ENCODE peak calls at places on chromosomes 2 and 18, in four cellular contexts. One of them, this sample, is unnamed.

GRCh38 chr2:5984946-5985345 is 292.8 kb downstream of the SOX11 start:
- DNase-seq in hepatocyte: no peak
- DNase-seq in OCI-LY7: no peak
- DNase-seq in DND-41: no peak
- DNase-seq in this sample: no peak

GRCh38 chr18:7147399-7147798 is 29.8 kb upstream of the LAMA1 start:
- DNase-seq in hepatocyte: peak
- DNase-seq in OCI-LY7: no peak
- DNase-seq in DND-41: no peak
- DNase-seq in this sample: no peak

GRCh38 chr2:227473019-227473461 is 1.1 kb downstream of the AGFG1 start:
- DNase-seq in hepatocyte: no peak
- DNase-seq in OCI-LY7: no peak
- DNase-seq in DND-41: no peak
- DNase-seq in this sample: no peak

GRCh38 chr2:12819098-12819465 is 102.3 kb downstream of the TRIB2 start:
- DNase-seq in hepatocyte: peak
- DNase-seq in OCI-LY7: no peak
- DNase-seq in DND-41: no peak
- DNase-seq in this sample: no peak

GRCh38 chr18:48803518-48803917 is 147.2 kb downstream of the SMAD7 start:
- DNase-seq in hepatocyte: no peak
- DNase-seq in OCI-LY7: no peak
- DNase-seq in DND-41: no peak
- DNase-seq in this sample: no peak

GRCh38 chr2:170492010-170492409 is 223.1 kb upstream of the SP5 start:
- DNase-seq in hepatocyte: no peak
- DNase-seq in OCI-LY7: no peak
- DNase-seq in DND-41: no peak
- DNase-seq in this sample: no peak

GRCh38 chr2:70607121-70607551 is 53.5 kb upstream of the TGFA start:
- DNase-seq in hepatocyte: no peak
- DNase-seq in OCI-LY7: no peak
- DNase-seq in DND-41: no peak
- DNase-seq in this sample: no peak

GRCh38 chr2:21256006-21256405 is 132.2 kb downstream of the TDRD15 start:
- DNase-seq in hepatocyte: no peak
- DNase-seq in OCI-LY7: peak
- DNase-seq in DND-41: no peak
- DNase-seq in this sample: peak

GRCh38 chr18:45165871-45166270 is 449.4 kb upstream of the SLC14A2 start:
- DNase-seq in hepatocyte: no peak
- DNase-seq in OCI-LY7: no peak
- DNase-seq in DND-41: no peak
- DNase-seq in this sample: no peak

GRCh38 chr2:185144159-185144919 is 546.0 kb downstream of the ZNF804A start:
- DNase-seq in hepatocyte: no peak
- DNase-seq in OCI-LY7: no peak
- DNase-seq in DND-41: no peak
- DNase-seq in this sample: no peak

GRCh38 chr18:47618758-47619157 is 311.7 kb downstream of the SMAD2 start:
- DNase-seq in hepatocyte: no peak
- DNase-seq in OCI-LY7: no peak
- DNase-seq in DND-41: no peak
- DNase-seq in this sample: no peak

GRCh38 chr2:154681741-154682140 is 16.8 kb upstream of the KCNJ3 start:
- DNase-seq in hepatocyte: no peak
- DNase-seq in OCI-LY7: no peak
- DNase-seq in DND-41: no peak
- DNase-seq in this sample: no peak

GRCh38 chr2:209208211-209208610 is 215.6 kb upstream of the MAP2 start:
- DNase-seq in hepatocyte: peak
- DNase-seq in OCI-LY7: peak
- DNase-seq in DND-41: no peak
- DNase-seq in this sample: peak

GRCh38 chr2:176158306-176158643 is 1.2 kb downstream of the HOXD3 start:
- DNase-seq in hepatocyte: no peak
- DNase-seq in OCI-LY7: no peak
- DNase-seq in DND-41: no peak
- DNase-seq in this sample: no peak

GRCh38 chr18:5238371-5238758 is 41.3 kb upstream of the AKAIN1 start:
- DNase-seq in hepatocyte: peak
- DNase-seq in OCI-LY7: peak
- DNase-seq in DND-41: peak
- DNase-seq in this sample: peak

GRCh38 chr2:11343626-11344341 is 652 bp downstream of the ROCK2 start:
- DNase-seq in hepatocyte: peak
- DNase-seq in OCI-LY7: peak
- DNase-seq in DND-41: peak
- DNase-seq in this sample: peak

GRCh38 chr2:102052367-102052764 is 60.6 kb downstream of the IL1R2 start:
- DNase-seq in hepatocyte: no peak
- DNase-seq in OCI-LY7: no peak
- DNase-seq in DND-41: no peak
- DNase-seq in this sample: no peak

GRCh38 chr18:76404345-76404831 is 90.7 kb downstream of the ZNF516 start:
- DNase-seq in hepatocyte: no peak
- DNase-seq in OCI-LY7: no peak
- DNase-seq in DND-41: no peak
- DNase-seq in this sample: no peak

GRCh38 chr18:36592282-36592681 is 236.5 kb downstream of the TPGS2 start:
- DNase-seq in hepatocyte: no peak
- DNase-seq in OCI-LY7: no peak
- DNase-seq in DND-41: no peak
- DNase-seq in this sample: no peak

GRCh38 chr18:24227976-24228660 is 89.3 kb downstream of the CABYR start:
- DNase-seq in hepatocyte: no peak
- DNase-seq in OCI-LY7: no peak
- DNase-seq in DND-41: no peak
- DNase-seq in this sample: no peak

GRCh38 chr18:54232485-54233227 is 8.2 kb upstream of the MBD2 start:
- DNase-seq in hepatocyte: no peak
- DNase-seq in OCI-LY7: no peak
- DNase-seq in DND-41: no peak
- DNase-seq in this sample: no peak

GRCh38 chr2:174085781-174086180 is 120.6 kb upstream of the SP3 start:
- DNase-seq in hepatocyte: no peak
- DNase-seq in OCI-LY7: no peak
- DNase-seq in DND-41: no peak
- DNase-seq in this sample: no peak

GRCh38 chr2:7190587-7191320 is 273.5 kb downstream of the RNF144A start:
- DNase-seq in hepatocyte: no peak
- DNase-seq in OCI-LY7: no peak
- DNase-seq in DND-41: no peak
- DNase-seq in this sample: no peak

GRCh38 chr2:230930149-230930780 is 5.2 kb upstream of the GPR55 start:
- DNase-seq in hepatocyte: no peak
- DNase-seq in OCI-LY7: no peak
- DNase-seq in DND-41: no peak
- DNase-seq in this sample: no peak

GRCh38 chr2:119660343-119660658 is 18.7 kb upstream of the TMEM177 start:
- DNase-seq in hepatocyte: no peak
- DNase-seq in OCI-LY7: no peak
- DNase-seq in DND-41: no peak
- DNase-seq in this sample: no peak
- H2AFZ ChIP-seq in hepatocyte: no peak
- H2AFZ ChIP-seq in OCI-LY7: no peak
- H2AFZ ChIP-seq in DND-41: no peak
- H2AFZ ChIP-seq in this sample: no peak

DNA sequence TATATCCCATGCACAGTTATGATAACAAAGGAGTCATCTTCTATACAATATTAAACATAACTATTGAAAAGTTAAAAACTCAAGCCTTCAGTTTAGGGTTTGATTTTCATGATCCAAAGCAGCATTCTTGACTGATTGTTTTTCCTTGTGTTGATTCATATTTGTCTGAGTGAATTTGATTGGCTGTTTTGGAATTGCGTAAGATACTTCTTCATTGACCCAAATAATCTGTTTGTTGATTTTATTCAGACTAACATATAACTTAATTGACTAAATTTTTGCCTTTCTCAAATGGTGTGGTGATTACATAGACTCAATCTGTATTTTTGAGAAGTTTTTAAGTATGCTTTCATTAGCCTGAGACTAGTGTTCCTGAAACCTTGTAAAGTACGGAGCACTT is 305.7 kb upstream of the TNP1 start:
- DNase-seq in hepatocyte: no peak
- DNase-seq in OCI-LY7: no peak
- DNase-seq in DND-41: no peak
- DNase-seq in this sample: no peak
- TF ChIP-seq CTCF in hepatocyte: no peak
- TF ChIP-seq CTCF in OCI-LY7: no peak
- TF ChIP-seq CTCF in DND-41: no peak
- TF ChIP-seq CTCF in this sample: no peak

GRCh38 chr2:161419338-161419965 is 3.4 kb downstream of the TBR1 start:
- DNase-seq in hepatocyte: no peak
- DNase-seq in OCI-LY7: no peak
- DNase-seq in DND-41: no peak
- DNase-seq in this sample: no peak
- H3K4me3 ChIP-seq in hepatocyte: no peak
- H3K4me3 ChIP-seq in OCI-LY7: no peak
- H3K4me3 ChIP-seq in DND-41: no peak
- H3K4me3 ChIP-seq in this sample: no peak

GRCh38 chr2:83017366-83018090 is 1441.6 kb downstream of the SUCLG1 start:
- DNase-seq in hepatocyte: no peak
- DNase-seq in OCI-LY7: no peak
- DNase-seq in DND-41: no peak
- DNase-seq in this sample: no peak
- H2AFZ ChIP-seq in hepatocyte: no peak
- H2AFZ ChIP-seq in OCI-LY7: no peak
- H2AFZ ChIP-seq in DND-41: no peak
- H2AFZ ChIP-seq in this sample: no peak

DNA sequence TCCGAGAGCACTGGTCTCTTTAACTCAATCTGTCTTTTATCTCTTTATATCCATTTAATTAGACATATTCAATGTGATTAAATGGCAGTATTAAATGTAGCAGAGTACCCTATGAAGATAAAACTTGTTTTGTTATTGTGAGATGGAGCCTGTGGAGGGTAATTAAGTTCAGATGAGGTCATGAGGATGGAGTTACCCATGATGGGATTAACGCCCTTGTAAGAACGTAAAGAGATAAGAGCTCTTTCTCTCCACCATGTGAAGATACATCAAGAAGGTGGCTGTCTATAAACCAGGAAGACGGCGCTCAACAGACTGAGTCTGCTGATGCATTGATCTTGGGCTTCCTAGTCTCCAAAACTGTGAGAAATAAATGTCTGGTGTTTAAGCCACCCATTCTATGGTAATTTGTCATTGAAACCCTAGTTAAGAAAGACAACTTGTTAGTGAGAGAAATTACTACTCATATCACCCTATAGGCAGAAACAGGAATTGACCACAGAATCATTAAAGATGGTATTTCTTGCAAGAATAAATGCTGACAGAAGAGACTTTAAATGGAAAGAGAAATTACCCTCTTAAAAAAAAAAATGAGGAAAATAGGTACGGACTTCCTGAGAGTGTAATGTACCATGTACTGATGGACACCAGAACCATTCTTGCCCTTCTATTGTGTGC is 738.7 kb upstream of the CHAC2 start:
- DNase-seq in hepatocyte: no peak
- DNase-seq in OCI-LY7: no peak
- DNase-seq in DND-41: no peak
- DNase-seq in this sample: no peak
- TF ChIP-seq CTCF in hepatocyte: no peak
- TF ChIP-seq CTCF in OCI-LY7: no peak
- TF ChIP-seq CTCF in DND-41: no peak
- TF ChIP-seq CTCF in this sample: no peak

GRCh38 chr2:14417586-14417985 is 214.9 kb upstream of the LRATD1 start:
- DNase-seq in hepatocyte: no peak
- DNase-seq in OCI-LY7: no peak
- DNase-seq in DND-41: no peak
- DNase-seq in this sample: no peak
- H3K4me3 ChIP-seq in hepatocyte: no peak
- H3K4me3 ChIP-seq in OCI-LY7: no peak
- H3K4me3 ChIP-seq in DND-41: no peak
- H3K4me3 ChIP-seq in this sample: no peak

DNA sequence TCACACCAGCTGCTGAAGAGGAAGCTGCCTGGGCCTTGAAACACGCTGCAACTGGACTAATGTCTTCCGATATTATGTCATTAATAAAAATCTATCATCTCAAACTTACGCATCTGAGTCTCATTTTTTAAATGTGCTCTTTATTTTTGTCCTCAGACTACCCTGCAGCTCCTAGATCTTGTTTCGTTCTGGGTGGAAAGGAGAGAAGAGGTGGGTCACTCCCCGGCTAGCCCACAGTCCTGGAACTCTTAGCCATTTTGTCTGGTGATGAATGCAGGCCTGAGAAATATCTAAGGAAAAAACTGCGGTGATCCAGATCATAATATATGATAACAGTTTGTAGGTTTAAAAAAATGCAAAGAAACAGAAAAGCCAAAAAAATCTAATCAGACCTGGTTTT is 73.3 kb downstream of the TXNL1 start:
- DNase-seq in hepatocyte: no peak
- DNase-seq in OCI-LY7: no peak
- DNase-seq in DND-41: no peak
- DNase-seq in this sample: no peak
- H2AFZ ChIP-seq in hepatocyte: no peak
- H2AFZ ChIP-seq in OCI-LY7: no peak
- H2AFZ ChIP-seq in DND-41: no peak
- H2AFZ ChIP-seq in this sample: no peak

GRCh38 chr2:159285929-159286708 is at the start of gene WDSUB1:
- DNase-seq in hepatocyte: peak
- DNase-seq in OCI-LY7: no peak
- DNase-seq in DND-41: peak
- DNase-seq in this sample: peak

GRCh38 chr2:159287733-159288132 is 1.2 kb upstream of the WDSUB1 start:
- DNase-seq in hepatocyte: no peak
- DNase-seq in OCI-LY7: no peak
- DNase-seq in DND-41: no peak
- DNase-seq in this sample: no peak

GRCh38 chr2:159283529-159283928 is 3.0 kb downstream of the WDSUB1 start:
- DNase-seq in hepatocyte: no peak
- DNase-seq in OCI-LY7: no peak
- DNase-seq in DND-41: no peak
- DNase-seq in this sample: no peak

GRCh38 chr2:159285433-159285832 is 1.1 kb downstream of the WDSUB1 start:
- DNase-seq in hepatocyte: no peak
- DNase-seq in OCI-LY7: no peak
- DNase-seq in DND-41: no peak
- DNase-seq in this sample: no peak

DNA sequence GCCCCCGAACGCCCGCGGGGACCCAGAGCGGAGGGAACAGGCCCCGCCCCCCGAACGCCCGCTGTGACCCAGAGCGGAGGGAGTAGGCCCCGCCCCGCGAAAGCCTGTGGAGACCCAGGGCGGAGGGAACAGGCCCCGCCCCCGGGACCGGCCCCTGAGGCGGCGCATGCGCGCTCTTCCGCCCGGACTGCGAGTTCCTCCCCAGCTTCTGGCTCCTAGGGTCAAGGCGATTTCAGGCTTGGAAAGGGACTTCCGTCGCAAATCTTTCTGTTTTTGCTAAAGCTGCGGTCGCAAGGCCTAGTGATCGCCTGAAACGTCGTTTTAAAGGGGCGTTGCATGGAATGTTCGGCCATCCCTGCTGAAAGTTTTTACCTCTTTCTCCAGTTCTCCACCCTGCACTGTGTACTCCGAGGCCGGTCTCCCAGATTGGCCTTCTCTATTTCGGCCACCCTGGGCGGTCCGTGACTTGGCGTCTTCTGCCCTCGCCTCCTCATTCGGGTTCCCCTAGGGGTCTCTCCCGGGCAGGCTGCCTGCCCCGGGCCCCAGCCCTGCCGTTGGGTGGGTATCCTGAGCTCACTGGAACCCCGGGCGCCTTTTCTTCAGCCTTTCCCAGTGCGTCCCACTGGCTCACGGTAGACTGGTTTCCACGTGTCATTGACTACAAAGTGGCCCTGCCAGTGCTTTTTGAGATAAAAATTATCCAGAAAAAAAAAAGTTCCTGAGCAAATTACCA is 372 bp upstream of the WDSUB1 start:
- DNase-seq in hepatocyte: peak
- DNase-seq in OCI-LY7: peak
- DNase-seq in DND-41: peak
- DNase-seq in this sample: peak
- TF ChIP-seq CTCF in hepatocyte: no peak
- TF ChIP-seq CTCF in OCI-LY7: no peak
- TF ChIP-seq CTCF in DND-41: peak
- TF ChIP-seq CTCF in this sample: no peak

This sample was measured in MM.1S.